ENCODE peak calls at places on chromosomes 13 and 19, in ten cellular contexts. One of them, this sample, is unnamed.

GRCh38 chr13:98890186-98890585 is 87.7 kb downstream of the DOCK9 start:
- DNase-seq in uterus: peak
- DNase-seq in AG08396: peak
- DNase-seq in activated effector memory CD4-positive, alpha-beta T cell treated with Interleukin-2 at 50 U/mL for 16 hours: no peak
- DNase-seq in EL: peak
- DNase-seq in GM10248: no peak
- DNase-seq in stimulated activated CD4-positive, alpha-beta T cell treated with anti-CD3 and anti-CD28 coated beads, TNF-alpha, amount 100 ng/mL, for 1 hour: peak
- DNase-seq in RPMI7951: peak
- DNase-seq in EH: peak
- DNase-seq in activated CD4-positive, alpha-beta T cell treated with anti-CD3 and anti-CD28 coated beads, Interleukin-2, amount 50 U/mL, for 24 hours: peak
- DNase-seq in this sample: no peak

GRCh38 chr13:35388979-35389378 is 87.5 kb downstream of the MAB21L1 start:
- DNase-seq in stimulated activated CD4-positive, alpha-beta T cell treated with anti-CD3 and anti-CD28 coated beads, TNF-alpha, amount 100 ng/mL, for 1 hour: no peak
- DNase-seq in AG08396: no peak
- DNase-seq in activated CD4-positive, alpha-beta T cell treated with anti-CD3 and anti-CD28 coated beads, Interleukin-2, amount 50 U/mL, for 24 hours: no peak
- DNase-seq in EL: peak
- DNase-seq in uterus: no peak
- DNase-seq in GM10248: no peak
- DNase-seq in activated effector memory CD4-positive, alpha-beta T cell treated with Interleukin-2 at 50 U/mL for 16 hours: no peak
- DNase-seq in EH: peak
- DNase-seq in RPMI7951: peak
- DNase-seq in this sample: no peak

GRCh38 chr19:16381756-16382401 is 57.3 kb downstream of the KLF2 start:
- DNase-seq in activated effector memory CD4-positive, alpha-beta T cell treated with Interleukin-2 at 50 U/mL for 16 hours: no peak
- DNase-seq in AG08396: peak
- DNase-seq in RPMI7951: peak
- DNase-seq in EH: no peak
- DNase-seq in GM10248: no peak
- DNase-seq in activated CD4-positive, alpha-beta T cell treated with anti-CD3 and anti-CD28 coated beads, Interleukin-2, amount 50 U/mL, for 24 hours: no peak
- DNase-seq in EL: no peak
- DNase-seq in uterus: peak
- DNase-seq in stimulated activated CD4-positive, alpha-beta T cell treated with anti-CD3 and anti-CD28 coated beads, TNF-alpha, amount 100 ng/mL, for 1 hour: no peak
- DNase-seq in this sample: no peak

GRCh38 chr13:44899967-44900366 is 89.3 kb downstream of the NUFIP1 start:
- DNase-seq in uterus: no peak
- DNase-seq in GM10248: no peak
- DNase-seq in activated CD4-positive, alpha-beta T cell treated with anti-CD3 and anti-CD28 coated beads, Interleukin-2, amount 50 U/mL, for 24 hours: no peak
- DNase-seq in activated effector memory CD4-positive, alpha-beta T cell treated with Interleukin-2 at 50 U/mL for 16 hours: no peak
- DNase-seq in EL: no peak
- DNase-seq in AG08396: no peak
- DNase-seq in stimulated activated CD4-positive, alpha-beta T cell treated with anti-CD3 and anti-CD28 coated beads, TNF-alpha, amount 100 ng/mL, for 1 hour: no peak
- DNase-seq in RPMI7951: peak
- DNase-seq in EH: peak
- DNase-seq in this sample: peak

GRCh38 chr19:39411006-39411831 is 1.2 kb upstream of the PLEKHG2 start:
- DNase-seq in EH: peak
- DNase-seq in activated CD4-positive, alpha-beta T cell treated with anti-CD3 and anti-CD28 coated beads, Interleukin-2, amount 50 U/mL, for 24 hours: no peak
- DNase-seq in uterus: peak
- DNase-seq in RPMI7951: no peak
- DNase-seq in activated effector memory CD4-positive, alpha-beta T cell treated with Interleukin-2 at 50 U/mL for 16 hours: no peak
- DNase-seq in GM10248: peak
- DNase-seq in AG08396: no peak
- DNase-seq in EL: no peak
- DNase-seq in stimulated activated CD4-positive, alpha-beta T cell treated with anti-CD3 and anti-CD28 coated beads, TNF-alpha, amount 100 ng/mL, for 1 hour: no peak
- DNase-seq in this sample: peak

GRCh38 chr13:21310220-21310619 is 133.8 kb downstream of the MRPL57 start:
- DNase-seq in activated effector memory CD4-positive, alpha-beta T cell treated with Interleukin-2 at 50 U/mL for 16 hours: no peak
- DNase-seq in stimulated activated CD4-positive, alpha-beta T cell treated with anti-CD3 and anti-CD28 coated beads, TNF-alpha, amount 100 ng/mL, for 1 hour: no peak
- DNase-seq in EL: peak
- DNase-seq in AG08396: no peak
- DNase-seq in GM10248: no peak
- DNase-seq in RPMI7951: peak
- DNase-seq in activated CD4-positive, alpha-beta T cell treated with anti-CD3 and anti-CD28 coated beads, Interleukin-2, amount 50 U/mL, for 24 hours: no peak
- DNase-seq in EH: peak
- DNase-seq in uterus: no peak
- DNase-seq in this sample: no peak

GRCh38 chr13:105914637-105915036 is 620.8 kb downstream of the EFNB2 start:
- DNase-seq in EH: peak
- DNase-seq in AG08396: peak
- DNase-seq in activated CD4-positive, alpha-beta T cell treated with anti-CD3 and anti-CD28 coated beads, Interleukin-2, amount 50 U/mL, for 24 hours: no peak
- DNase-seq in GM10248: no peak
- DNase-seq in RPMI7951: peak
- DNase-seq in stimulated activated CD4-positive, alpha-beta T cell treated with anti-CD3 and anti-CD28 coated beads, TNF-alpha, amount 100 ng/mL, for 1 hour: no peak
- DNase-seq in EL: peak
- DNase-seq in uterus: no peak
- DNase-seq in activated effector memory CD4-positive, alpha-beta T cell treated with Interleukin-2 at 50 U/mL for 16 hours: no peak
- DNase-seq in this sample: no peak

GRCh38 chr13:75181906-75182305 is 300.1 kb downstream of the TBC1D4 start:
- DNase-seq in EH: peak
- DNase-seq in uterus: no peak
- DNase-seq in activated effector memory CD4-positive, alpha-beta T cell treated with Interleukin-2 at 50 U/mL for 16 hours: no peak
- DNase-seq in RPMI7951: peak
- DNase-seq in EL: peak
- DNase-seq in AG08396: peak
- DNase-seq in GM10248: no peak
- DNase-seq in stimulated activated CD4-positive, alpha-beta T cell treated with anti-CD3 and anti-CD28 coated beads, TNF-alpha, amount 100 ng/mL, for 1 hour: no peak
- DNase-seq in activated CD4-positive, alpha-beta T cell treated with anti-CD3 and anti-CD28 coated beads, Interleukin-2, amount 50 U/mL, for 24 hours: no peak
- DNase-seq in this sample: no peak

GRCh38 chr13:51913421-51914136 is 51.8 kb downstream of the CCDC70 start:
- DNase-seq in activated effector memory CD4-positive, alpha-beta T cell treated with Interleukin-2 at 50 U/mL for 16 hours: no peak
- DNase-seq in stimulated activated CD4-positive, alpha-beta T cell treated with anti-CD3 and anti-CD28 coated beads, TNF-alpha, amount 100 ng/mL, for 1 hour: no peak
- DNase-seq in RPMI7951: no peak
- DNase-seq in EH: peak
- DNase-seq in GM10248: no peak
- DNase-seq in uterus: no peak
- DNase-seq in AG08396: no peak
- DNase-seq in activated CD4-positive, alpha-beta T cell treated with anti-CD3 and anti-CD28 coated beads, Interleukin-2, amount 50 U/mL, for 24 hours: no peak
- DNase-seq in EL: no peak
- DNase-seq in this sample: peak

GRCh38 chr19:48244289-48244688 is 11.4 kb downstream of the CARD8 start:
- DNase-seq in activated effector memory CD4-positive, alpha-beta T cell treated with Interleukin-2 at 50 U/mL for 16 hours: peak
- DNase-seq in activated CD4-positive, alpha-beta T cell treated with anti-CD3 and anti-CD28 coated beads, Interleukin-2, amount 50 U/mL, for 24 hours: no peak
- DNase-seq in GM10248: no peak
- DNase-seq in EH: peak
- DNase-seq in RPMI7951: no peak
- DNase-seq in stimulated activated CD4-positive, alpha-beta T cell treated with anti-CD3 and anti-CD28 coated beads, TNF-alpha, amount 100 ng/mL, for 1 hour: no peak
- DNase-seq in EL: no peak
- DNase-seq in uterus: no peak
- DNase-seq in AG08396: no peak
- DNase-seq in this sample: no peak

GRCh38 chr13:40508112-40508511 is 158.3 kb downstream of the FOXO1 start:
- DNase-seq in GM10248: no peak
- DNase-seq in activated effector memory CD4-positive, alpha-beta T cell treated with Interleukin-2 at 50 U/mL for 16 hours: no peak
- DNase-seq in stimulated activated CD4-positive, alpha-beta T cell treated with anti-CD3 and anti-CD28 coated beads, TNF-alpha, amount 100 ng/mL, for 1 hour: no peak
- DNase-seq in EH: peak
- DNase-seq in uterus: no peak
- DNase-seq in EL: peak
- DNase-seq in activated CD4-positive, alpha-beta T cell treated with anti-CD3 and anti-CD28 coated beads, Interleukin-2, amount 50 U/mL, for 24 hours: no peak
- DNase-seq in RPMI7951: peak
- DNase-seq in AG08396: peak
- DNase-seq in this sample: peak

GRCh38 chr13:103356226-103356864 is 290.1 kb upstream of the SLC10A2 start:
- DNase-seq in RPMI7951: no peak
- DNase-seq in EH: no peak
- DNase-seq in activated CD4-positive, alpha-beta T cell treated with anti-CD3 and anti-CD28 coated beads, Interleukin-2, amount 50 U/mL, for 24 hours: no peak
- DNase-seq in AG08396: no peak
- DNase-seq in EL: no peak
- DNase-seq in uterus: no peak
- DNase-seq in GM10248: no peak
- DNase-seq in stimulated activated CD4-positive, alpha-beta T cell treated with anti-CD3 and anti-CD28 coated beads, TNF-alpha, amount 100 ng/mL, for 1 hour: no peak
- DNase-seq in activated effector memory CD4-positive, alpha-beta T cell treated with Interleukin-2 at 50 U/mL for 16 hours: no peak
- DNase-seq in this sample: no peak

GRCh38 chr19:42076375-42076944 is 494 bp downstream of the ZNF574 start:
- DNase-seq in stimulated activated CD4-positive, alpha-beta T cell treated with anti-CD3 and anti-CD28 coated beads, TNF-alpha, amount 100 ng/mL, for 1 hour: peak
- DNase-seq in GM10248: no peak
- DNase-seq in AG08396: no peak
- DNase-seq in activated effector memory CD4-positive, alpha-beta T cell treated with Interleukin-2 at 50 U/mL for 16 hours: no peak
- DNase-seq in RPMI7951: no peak
- DNase-seq in EH: no peak
- DNase-seq in EL: no peak
- DNase-seq in uterus: peak
- DNase-seq in activated CD4-positive, alpha-beta T cell treated with anti-CD3 and anti-CD28 coated beads, Interleukin-2, amount 50 U/mL, for 24 hours: no peak
- DNase-seq in this sample: no peak

GRCh38 chr19:14460935-14461334 is 14.2 kb downstream of the PTGER1 start:
- DNase-seq in uterus: no peak
- DNase-seq in GM10248: no peak
- DNase-seq in stimulated activated CD4-positive, alpha-beta T cell treated with anti-CD3 and anti-CD28 coated beads, TNF-alpha, amount 100 ng/mL, for 1 hour: no peak
- DNase-seq in EL: no peak
- DNase-seq in activated CD4-positive, alpha-beta T cell treated with anti-CD3 and anti-CD28 coated beads, Interleukin-2, amount 50 U/mL, for 24 hours: no peak
- DNase-seq in AG08396: no peak
- DNase-seq in activated effector memory CD4-positive, alpha-beta T cell treated with Interleukin-2 at 50 U/mL for 16 hours: no peak
- DNase-seq in RPMI7951: no peak
- DNase-seq in EH: no peak
- DNase-seq in this sample: no peak

GRCh38 chr13:75049936-75050335 is 432.0 kb downstream of the TBC1D4 start:
- DNase-seq in activated effector memory CD4-positive, alpha-beta T cell treated with Interleukin-2 at 50 U/mL for 16 hours: no peak
- DNase-seq in EH: no peak
- DNase-seq in AG08396: no peak
- DNase-seq in EL: no peak
- DNase-seq in stimulated activated CD4-positive, alpha-beta T cell treated with anti-CD3 and anti-CD28 coated beads, TNF-alpha, amount 100 ng/mL, for 1 hour: no peak
- DNase-seq in activated CD4-positive, alpha-beta T cell treated with anti-CD3 and anti-CD28 coated beads, Interleukin-2, amount 50 U/mL, for 24 hours: no peak
- DNase-seq in RPMI7951: no peak
- DNase-seq in uterus: no peak
- DNase-seq in GM10248: no peak
- DNase-seq in this sample: no peak

GRCh38 chr13:34076943-34077703 is 259.2 kb downstream of the RFC3 start:
- DNase-seq in activated effector memory CD4-positive, alpha-beta T cell treated with Interleukin-2 at 50 U/mL for 16 hours: no peak
- DNase-seq in EL: peak
- DNase-seq in activated CD4-positive, alpha-beta T cell treated with anti-CD3 and anti-CD28 coated beads, Interleukin-2, amount 50 U/mL, for 24 hours: no peak
- DNase-seq in uterus: no peak
- DNase-seq in EH: peak
- DNase-seq in RPMI7951: peak
- DNase-seq in stimulated activated CD4-positive, alpha-beta T cell treated with anti-CD3 and anti-CD28 coated beads, TNF-alpha, amount 100 ng/mL, for 1 hour: no peak
- DNase-seq in AG08396: peak
- DNase-seq in GM10248: no peak
- DNase-seq in this sample: peak

GRCh38 chr13:72782717-72783116 is 784 bp downstream of the PIBF1 start:
- DNase-seq in AG08396: no peak
- DNase-seq in GM10248: no peak
- DNase-seq in activated effector memory CD4-positive, alpha-beta T cell treated with Interleukin-2 at 50 U/mL for 16 hours: no peak
- DNase-seq in activated CD4-positive, alpha-beta T cell treated with anti-CD3 and anti-CD28 coated beads, Interleukin-2, amount 50 U/mL, for 24 hours: no peak
- DNase-seq in stimulated activated CD4-positive, alpha-beta T cell treated with anti-CD3 and anti-CD28 coated beads, TNF-alpha, amount 100 ng/mL, for 1 hour: no peak
- DNase-seq in EH: peak
- DNase-seq in EL: peak
- DNase-seq in RPMI7951: peak
- DNase-seq in uterus: no peak
- DNase-seq in this sample: peak

GRCh38 chr13:33487575-33488243 is 202.2 kb upstream of the STARD13 start:
- DNase-seq in EH: peak
- DNase-seq in AG08396: peak
- DNase-seq in RPMI7951: peak
- DNase-seq in EL: peak
- DNase-seq in stimulated activated CD4-positive, alpha-beta T cell treated with anti-CD3 and anti-CD28 coated beads, TNF-alpha, amount 100 ng/mL, for 1 hour: no peak
- DNase-seq in GM10248: peak
- DNase-seq in uterus: peak
- DNase-seq in activated CD4-positive, alpha-beta T cell treated with anti-CD3 and anti-CD28 coated beads, Interleukin-2, amount 50 U/mL, for 24 hours: no peak
- DNase-seq in activated effector memory CD4-positive, alpha-beta T cell treated with Interleukin-2 at 50 U/mL for 16 hours: no peak
- DNase-seq in this sample: peak

GRCh38 chr13:35342440-35342839 is 134.0 kb downstream of the MAB21L1 start:
- DNase-seq in GM10248: no peak
- DNase-seq in uterus: no peak
- DNase-seq in AG08396: no peak
- DNase-seq in activated effector memory CD4-positive, alpha-beta T cell treated with Interleukin-2 at 50 U/mL for 16 hours: no peak
- DNase-seq in RPMI7951: no peak
- DNase-seq in activated CD4-positive, alpha-beta T cell treated with anti-CD3 and anti-CD28 coated beads, Interleukin-2, amount 50 U/mL, for 24 hours: no peak
- DNase-seq in stimulated activated CD4-positive, alpha-beta T cell treated with anti-CD3 and anti-CD28 coated beads, TNF-alpha, amount 100 ng/mL, for 1 hour: no peak
- DNase-seq in EL: no peak
- DNase-seq in EH: no peak
- DNase-seq in this sample: no peak

GRCh38 chr13:45068036-45069001 is 52.0 kb upstream of the GTF2F2 start:
- DNase-seq in RPMI7951: no peak
- DNase-seq in EL: no peak
- DNase-seq in uterus: no peak
- DNase-seq in activated effector memory CD4-positive, alpha-beta T cell treated with Interleukin-2 at 50 U/mL for 16 hours: no peak
- DNase-seq in EH: no peak
- DNase-seq in GM10248: no peak
- DNase-seq in AG08396: no peak
- DNase-seq in activated CD4-positive, alpha-beta T cell treated with anti-CD3 and anti-CD28 coated beads, Interleukin-2, amount 50 U/mL, for 24 hours: no peak
- DNase-seq in stimulated activated CD4-positive, alpha-beta T cell treated with anti-CD3 and anti-CD28 coated beads, TNF-alpha, amount 100 ng/mL, for 1 hour: no peak
- DNase-seq in this sample: peak

GRCh38 chr13:75415720-75416119 is 66.2 kb downstream of the TBC1D4 start:
- DNase-seq in uterus: no peak
- DNase-seq in AG08396: peak
- DNase-seq in stimulated activated CD4-positive, alpha-beta T cell treated with anti-CD3 and anti-CD28 coated beads, TNF-alpha, amount 100 ng/mL, for 1 hour: no peak
- DNase-seq in RPMI7951: peak
- DNase-seq in EL: peak
- DNase-seq in GM10248: no peak
- DNase-seq in activated CD4-positive, alpha-beta T cell treated with anti-CD3 and anti-CD28 coated beads, Interleukin-2, amount 50 U/mL, for 24 hours: no peak
- DNase-seq in EH: peak
- DNase-seq in activated effector memory CD4-positive, alpha-beta T cell treated with Interleukin-2 at 50 U/mL for 16 hours: no peak
- DNase-seq in this sample: no peak